ENCODE peak calls at places on chromosomes 11 and 22, in five cellular contexts. K is heart left ventricle, G is body of pancreas, Y is anterior cingulate cortex, O is lower leg skin. N is an unnamed sample.

GRCh38 chr11:44627911-44628729 is 62.7 kb downstream of the CD82 start:
- DNase-seq in K (peak), G (peak), Y (peak), O (peak), N (peak)

GRCh38 chr11:130729678-130730300 is 186.5 kb downstream of the SNX19 start:
- DNase-seq in K (no peak), G (no peak), Y (no peak), O (no peak), N (no peak)

GRCh38 chr11:73252577-73253191 is 19.5 kb upstream of the P2RY6 start:
- DNase-seq in K (no peak), G (no peak), Y (no peak), O (no peak), N (no peak)

GRCh38 chr11:33268945-33269567 is 11.9 kb downstream of the HIPK3 start:
- DNase-seq in K (no peak), G (no peak), Y (no peak), O (no peak), N (no peak)

GRCh38 chr11:65496304-65497140 is 2.3 kb upstream of the MALAT1 start:
- DNase-seq in K (no peak), G (no peak), Y (no peak), O (no peak), N (no peak)

GRCh38 chr22:32723632-32724031 is 77.9 kb upstream of the TIMP3 start:
- DNase-seq in K (peak), G (peak), Y (peak), O (peak), N (peak)

GRCh38 chr11:90134420-90135003 is at the start of gene NAALAD2:
- DNase-seq in K (peak), G (peak), Y (peak), O (no peak), N (peak)

GRCh38 chr11:110173775-110174644 is 80.8 kb downstream of the ZC3H12C start:
- DNase-seq in K (peak), G (peak), Y (no peak), O (peak), N (peak)

GRCh38 chr11:95863486-95864140 is 60.3 kb downstream of the MTMR2 start:
- DNase-seq in K (no peak), G (no peak), Y (no peak), O (no peak), N (no peak)

GRCh38 chr22:47474895-47475294 is 712.4 kb downstream of the TBC1D22A start:
- DNase-seq in K (no peak), G (no peak), Y (no peak), O (no peak), N (no peak)

GRCh38 chr22:19287889-19288288 is 3.6 kb downstream of the CLTCL1 start:
- DNase-seq in K (no peak), G (no peak), Y (no peak), O (no peak), N (no peak)

GRCh38 chr22:29458551-29458950 is 20.2 kb downstream of the RFPL1 start:
- DNase-seq in K (no peak), G (no peak), Y (no peak), O (no peak), N (no peak)

GRCh38 chr22:40399661-40400060 is 29.3 kb downstream of the SGSM3 start:
- DNase-seq in K (no peak), G (no peak), Y (no peak), O (no peak), N (no peak)

GRCh38 chr11:118917488-118918127 is 8.1 kb downstream of the BCL9L start:
- DNase-seq in K (peak), G (peak), Y (no peak), O (peak), N (peak)

GRCh38 chr11:119092880-119093665 is 8.4 kb downstream of the HMBS start:
- DNase-seq in K (no peak), G (peak), Y (no peak), O (no peak), N (no peak)

GRCh38 chr11:35474677-35475076 is 50.7 kb downstream of the PAMR1 start:
- DNase-seq in K (no peak), G (no peak), Y (no peak), O (no peak), N (peak)

GRCh38 chr11:120500414-120500936 is 11.1 kb upstream of the GRIK4 start:
- DNase-seq in K (no peak), G (peak), Y (no peak), O (no peak), N (no peak)

GRCh38 chr22:22344430-22344829 is 99.8 kb downstream of the VPREB1 start:
- DNase-seq in K (no peak), G (no peak), Y (no peak), O (no peak), N (no peak)

GRCh38 chr11:31656051-31656450 is 146.5 kb downstream of the ELP4 start:
- DNase-seq in K (no peak), G (no peak), Y (no peak), O (no peak), N (no peak)

GRCh38 chr11:26753738-26754504 is 32.1 kb upstream of the SLC5A12 start:
- DNase-seq in K (peak), G (peak), Y (no peak), O (peak), N (peak)